ENCODE peak calls at places on chromosomes 2 and 18, in seven cellular contexts. F, Q, S, V, L, E and K are unnamed samples.

GRCh38 chr2:215002500-215002899 is 135.9 kb downstream of the ABCA12 start:
- DNase-seq in V (no peak), F (peak), L (peak), E (no peak), Q (no peak), S (peak), K (peak)

GRCh38 chr18:10938241-10938640 is 211.1 kb downstream of the PIEZO2 start:
- DNase-seq in S (no peak), Q (no peak), V (no peak), F (no peak), E (no peak), L (no peak), K (no peak)

GRCh38 chr2:54522624-54523281 is 66.6 kb downstream of the SPTBN1 start:
- DNase-seq in S (peak), L (peak), V (peak), F (peak), E (peak), Q (no peak), K (peak)

GRCh38 chr2:97722227-97722626 is 8.9 kb downstream of the ZAP70 start:
- DNase-seq in V (no peak), S (no peak), F (no peak), Q (no peak), L (peak), E (no peak), K (no peak)

GRCh38 chr18:13725566-13726227 is 661 bp downstream of the FAM210A start:
- DNase-seq in L (peak), E (peak), Q (no peak), S (peak), V (no peak), F (peak), K (peak)

GRCh38 chr2:173631123-173631450 is 276.4 kb downstream of the CDCA7 start:
- DNase-seq in Q (no peak), F (peak), V (no peak), L (peak), S (no peak), E (no peak), K (peak)

GRCh38 chr18:21960189-21960588 is 209.2 kb upstream of the GATA6 start:
- DNase-seq in E (no peak), V (no peak), Q (no peak), F (no peak), S (no peak), L (peak), K (peak)

GRCh38 chr18:59249186-59249774 is 24.0 kb downstream of the RAX start:
- DNase-seq in S (peak), F (peak), L (peak), V (no peak), Q (no peak), E (no peak), K (peak)

GRCh38 chr2:129877795-129878775 is 101.4 kb upstream of the RAB6C start:
- DNase-seq in S (no peak), V (no peak), F (peak), E (no peak), Q (no peak), L (peak), K (peak)

GRCh38 chr2:164545484-164545883 is 75.8 kb downstream of the GRB14 start:
- DNase-seq in V (no peak), E (no peak), L (no peak), S (no peak), F (no peak), Q (no peak), K (no peak)

GRCh38 chr2:219125225-219125885 is 35.3 kb downstream of the NHEJ1 start:
- DNase-seq in S (peak), Q (no peak), V (no peak), F (peak), L (peak), E (no peak), K (peak)

GRCh38 chr2:149278146-149278878 is 52.1 kb upstream of the LYPD6 start:
- DNase-seq in L (no peak), F (no peak), S (no peak), V (no peak), Q (no peak), E (no peak), K (peak)

GRCh38 chr2:147355706-147356105 is 489.1 kb upstream of the ACVR2A start:
- DNase-seq in S (no peak), Q (no peak), F (no peak), V (no peak), L (no peak), E (no peak), K (no peak)

GRCh38 chr18:45666006-45666405 is 50.7 kb downstream of the SLC14A2 start:
- DNase-seq in E (no peak), L (no peak), S (no peak), V (no peak), Q (no peak), F (no peak), K (no peak)

GRCh38 chr2:88071365-88071764 is 3.7 kb downstream of the SMYD1 start:
- DNase-seq in E (no peak), L (no peak), F (no peak), Q (no peak), S (no peak), V (no peak), K (no peak)

GRCh38 chr2:165533331-165533730 is 63.8 kb downstream of the CSRNP3 start:
- DNase-seq in V (no peak), S (no peak), E (no peak), F (no peak), L (peak), Q (no peak), K (no peak)

GRCh38 chr2:175597286-175597685 is 404.8 kb downstream of the LNPK start:
- DNase-seq in V (no peak), S (no peak), Q (no peak), F (no peak), L (no peak), E (no peak), K (no peak)

GRCh38 chr2:11710210-11710609 is 36.2 kb upstream of the LPIN1 start:
- DNase-seq in V (no peak), Q (no peak), L (peak), E (no peak), F (no peak), S (no peak), K (peak)

GRCh38 chr18:36127866-36128845 is 984 bp downstream of the SLC39A6 start:
- DNase-seq in V (no peak), L (peak), Q (no peak), S (no peak), E (no peak), F (peak), K (peak)

GRCh38 chr18:11368020-11368419 is 218.7 kb upstream of the PIEZO2 start:
- DNase-seq in F (no peak), Q (no peak), L (no peak), S (no peak), E (no peak), V (no peak), K (no peak)

GRCh38 chr2:143513081-143513480 is 383.9 kb downstream of the ARHGAP15 start:
- DNase-seq in E (no peak), Q (no peak), V (no peak), F (no peak), S (no peak), L (peak), K (peak)

GRCh38 chr2:209977386-209978239 is 24.8 kb upstream of the RPE start:
- DNase-seq in S (no peak), Q (no peak), V (no peak), E (no peak), F (no peak), L (peak), K (peak)

GRCh38 chr2:42865884-42866861 is 73.8 kb upstream of the HAAO start:
- DNase-seq in S (no peak), E (no peak), Q (no peak), L (no peak), F (no peak), V (no peak), K (no peak)

GRCh38 chr2:73823916-73824523 is 4.7 kb upstream of the STAMBP start:
- DNase-seq in S (peak), E (no peak), L (peak), Q (no peak), F (peak), V (no peak), K (peak)

GRCh38 chr2:229445013-229445412 is 173.9 kb upstream of the PID1 start:
- DNase-seq in E (no peak), V (peak), L (peak), F (no peak), Q (no peak), S (no peak), K (peak)

GRCh38 chr2:65103013-65103720 is 26.7 kb downstream of the RAB1A start:
- DNase-seq in F (no peak), V (no peak), L (no peak), E (no peak), S (no peak), Q (no peak), K (peak)

GRCh38 chr18:54222922-54223567 is 1.4 kb downstream of the MBD2 start:
- DNase-seq in Q (no peak), F (peak), V (no peak), E (peak), S (peak), L (no peak), K (no peak)

GRCh38 chr18:37538526-37539205 is 26.9 kb downstream of the CELF4 start:
- DNase-seq in V (no peak), F (no peak), Q (no peak), S (no peak), E (no peak), L (peak), K (no peak)

GRCh38 chr2:108199726-108200125 is 40.0 kb upstream of the SULT1C3 start:
- DNase-seq in E (no peak), S (no peak), F (no peak), V (no peak), L (peak), Q (no peak), K (no peak)

GRCh38 chr2:45009303-45009927 is at the start of gene SIX2:
- DNase-seq in F (peak), S (no peak), L (peak), V (peak), E (no peak), Q (no peak), K (peak)

GRCh38 chr18:74623047-74623816 is 25.6 kb downstream of the ZNF407 start:
- DNase-seq in L (peak), S (no peak), V (no peak), E (no peak), Q (no peak), F (no peak), K (no peak)

GRCh38 chr2:7102831-7103230 is 185.6 kb downstream of the RNF144A start:
- DNase-seq in F (no peak), Q (no peak), L (no peak), S (no peak), V (no peak), E (no peak), K (no peak)

GRCh38 chr2:8882094-8882493 is 44.7 kb upstream of the KIDINS220 start:
- DNase-seq in E (no peak), F (peak), V (no peak), L (peak), Q (no peak), S (peak), K (peak)
- TF ChIP-seq CTCF in E (no peak), F (peak), V (no peak), L (peak), Q (peak), S (no peak), K (peak)

GRCh38 chr2:3130889-3131635 is 246.6 kb downstream of the EIPR1 start:
- DNase-seq in F (no peak), E (no peak), V (no peak), Q (no peak), S (no peak), L (peak), K (no peak)
- H3K4me3 ChIP-seq in F (no peak), E (no peak), V (no peak), Q (no peak), S (no peak), L (no peak), K (no peak)

DNA sequence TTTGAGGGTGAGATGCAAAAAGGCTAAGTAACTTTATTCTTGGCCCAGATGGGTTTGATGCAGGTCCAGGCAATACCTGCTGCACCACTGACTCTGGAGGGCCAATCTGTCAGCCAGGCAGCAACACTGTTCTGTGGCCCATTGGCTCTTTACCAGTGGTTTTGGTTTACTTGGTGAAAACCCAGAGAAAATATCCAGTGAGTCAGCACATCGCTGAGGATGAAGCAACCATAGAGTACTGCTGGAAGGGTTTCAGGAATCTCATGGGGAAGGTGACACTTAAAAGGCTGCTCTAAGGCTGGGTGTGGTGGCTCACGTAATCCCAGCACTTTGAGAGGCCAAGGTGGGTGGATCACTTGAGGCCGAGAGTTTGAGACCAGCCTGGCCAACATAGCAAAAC is 192.5 kb upstream of the FAM98A start:
- DNase-seq in E (no peak), Q (no peak), L (peak), F (no peak), S (no peak), V (no peak), K (peak)
- TF ChIP-seq CTCF in E (no peak), Q (no peak), L (no peak), F (no peak), S (no peak), V (no peak), K (no peak)

DNA sequence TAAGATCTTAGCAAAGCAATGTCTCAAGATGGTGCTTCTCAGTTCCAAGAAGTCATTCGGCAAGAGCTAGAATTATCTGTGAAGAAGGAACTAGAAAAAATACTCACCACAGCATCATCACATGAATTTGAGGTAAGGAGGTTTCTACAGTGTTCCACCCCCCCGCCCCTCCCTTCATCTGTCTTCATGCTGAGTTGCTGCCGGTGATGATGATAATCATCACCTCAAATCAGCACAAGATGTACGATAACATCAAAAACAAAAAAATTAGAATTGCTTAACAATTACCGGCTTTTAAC is 14.6 kb downstream of the UGP2 start:
- DNase-seq in L (no peak), E (no peak), V (no peak), S (no peak), F (no peak), Q (no peak), K (peak)
- H3K4me3 ChIP-seq in L (no peak), E (no peak), V (no peak), S (no peak), F (no peak), Q (no peak), K (no peak)

GRCh38 chr2:23693606-23693951 is 233.3 kb downstream of the ATAD2B start:
- DNase-seq in L (no peak), Q (no peak), F (no peak), V (peak), E (no peak), S (no peak), K (no peak)

GRCh38 chr2:23697256-23697655 is 229.7 kb downstream of the ATAD2B start:
- DNase-seq in S (no peak), V (peak), E (no peak), Q (no peak), L (no peak), F (no peak), K (no peak)

GRCh38 chr2:23694058-23695045 is 232.6 kb downstream of the ATAD2B start:
- DNase-seq in Q (no peak), V (peak), S (no peak), F (no peak), E (no peak), L (no peak), K (no peak)

GRCh38 chr2:23696163-23697045 is 230.5 kb downstream of the ATAD2B start:
- DNase-seq in F (no peak), Q (no peak), V (peak), S (no peak), E (no peak), L (no peak), K (no peak)

DNA sequence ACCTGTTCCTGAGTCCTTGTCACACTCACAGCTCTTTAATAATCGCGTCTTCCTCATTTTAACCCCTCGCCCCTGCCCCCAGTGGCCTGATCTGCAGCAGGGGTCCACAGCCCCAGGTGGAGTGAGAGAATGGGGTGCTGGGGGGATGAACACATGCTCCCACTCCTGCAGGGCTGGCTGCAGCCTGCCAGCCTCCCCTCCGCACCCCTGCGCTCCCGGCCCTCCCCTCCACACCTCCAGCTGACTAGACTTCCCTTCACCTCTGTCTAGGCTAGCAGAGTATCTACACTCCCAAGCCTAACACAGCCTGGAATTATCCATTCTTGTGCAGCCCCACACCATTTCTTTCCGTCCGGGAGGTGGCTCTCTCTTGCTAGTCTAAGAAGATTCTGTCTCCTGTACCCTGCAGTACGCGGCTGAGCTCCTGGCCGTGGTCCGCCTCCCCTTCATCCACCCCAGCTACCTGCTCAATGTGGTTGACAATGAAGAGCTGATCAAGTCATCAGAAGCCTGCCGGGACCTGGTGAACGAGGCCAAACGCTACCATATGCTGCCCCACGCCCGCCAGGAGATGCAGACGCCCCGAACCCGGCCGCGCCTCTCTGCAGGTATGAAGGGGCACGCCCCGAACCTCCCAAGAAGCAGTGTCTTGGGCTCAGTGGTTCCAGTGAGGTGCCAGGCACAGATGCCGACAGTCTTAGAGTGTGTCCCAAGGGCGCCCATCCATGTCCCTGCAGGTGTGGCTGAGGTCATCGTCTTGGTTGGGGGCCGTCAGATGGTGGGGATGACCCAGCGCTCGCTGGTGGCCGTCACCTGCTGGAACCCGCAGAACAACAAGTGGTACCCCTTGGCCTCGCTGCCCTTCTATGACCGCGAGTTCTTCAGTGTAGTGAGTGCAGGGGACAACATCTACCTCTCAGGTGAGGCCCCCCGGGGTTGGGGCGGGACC is 231.4 kb downstream of the ATAD2B start:
- DNase-seq in F (no peak), L (no peak), Q (no peak), E (no peak), V (peak), S (no peak), K (no peak)
- TF ChIP-seq CTCF in F (no peak), L (no peak), Q (no peak), E (no peak), V (no peak), S (no peak), K (no peak)

GRCh38 chr2:1744446-1745170 is at the start of gene PXDN:
- DNase-seq in S (no peak), F (peak), V (peak), Q (no peak), E (no peak), L (peak), K (peak)
- H3K4me3 ChIP-seq in S (no peak), F (peak), V (peak), Q (peak), E (no peak), L (peak), K (peak)

DNA sequence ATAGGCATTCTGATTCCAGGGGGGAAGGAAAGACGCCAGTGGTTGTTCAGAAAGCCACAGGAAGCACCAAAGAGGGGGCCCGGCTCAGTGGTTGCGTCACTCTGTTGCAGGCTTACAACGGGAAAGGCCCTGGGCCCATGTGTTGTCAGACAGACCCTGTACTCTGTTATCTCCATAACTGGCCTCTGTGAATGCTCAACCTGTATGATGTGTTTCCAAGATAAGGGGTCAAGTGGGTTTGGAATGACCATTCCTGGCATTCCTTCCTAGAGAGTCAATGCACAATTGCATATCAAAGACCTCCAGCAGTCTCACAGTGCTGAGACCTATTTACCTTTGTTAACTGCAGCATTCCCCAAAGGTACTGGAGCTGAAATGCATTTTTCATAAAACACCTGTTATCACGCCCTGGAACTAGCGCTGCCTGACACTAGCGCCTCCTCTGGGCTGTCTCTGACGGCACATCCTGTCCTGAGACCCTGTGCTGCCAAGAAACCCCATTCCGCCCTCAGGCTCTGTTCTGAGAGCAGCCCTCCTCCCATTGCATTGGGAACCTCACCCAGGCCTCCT is 13.2 kb upstream of the LRRFIP1 start:
- DNase-seq in L (peak), V (no peak), E (no peak), S (peak), Q (no peak), F (no peak), K (peak)
- TF ChIP-seq CTCF in L (peak), V (no peak), E (no peak), S (no peak), Q (no peak), F (no peak), K (no peak)